ENCODE peak calls at places on chromosomes 3 and 15, in four cellular contexts. L, Q, P and A are unnamed samples.
A peak's percentile ranks its signal among the peaks of the same experiment; 100 is the strongest.

GRCh38 chr3:153503873-153504272 is 341.8 kb downstream of the RAP2B start:
- DNase-seq in L (no peak), Q (no peak), P (no peak), A (no peak)

GRCh38 chr3:87167634-87168456 is 59.3 kb upstream of the CHMP2B start:
- DNase-seq in L (peak; percentile 31), Q (no peak), P (no peak), A (peak; percentile 52)

GRCh38 chr15:33089878-33090757 is 104.4 kb downstream of the FMN1 start:
- DNase-seq in L (no peak), Q (no peak), P (no peak), A (peak; percentile 90)

GRCh38 chr3:179446501-179446900 is 4.8 kb downstream of the GNB4 start:
- DNase-seq in L (no peak), Q (no peak), P (no peak), A (peak; percentile 57)

GRCh38 chr15:94677202-94677790 is 445.9 kb downstream of the MCTP2 start:
- DNase-seq in L (no peak), Q (no peak), P (no peak), A (no peak)

GRCh38 chr3:129238945-129239705 is 10.3 kb upstream of the COPG1 start:
- DNase-seq in L (no peak), Q (no peak), P (no peak), A (peak; percentile 25)

GRCh38 chr3:162278834-162279233 is 782.2 kb downstream of the OTOL1 start:
- DNase-seq in L (no peak), Q (no peak), P (no peak), A (no peak)

GRCh38 chr15:74657846-74658245 is 38.0 kb downstream of the EDC3 start:
- DNase-seq in L (no peak), Q (no peak), P (no peak), A (peak; percentile 13)

GRCh38 chr15:36126194-36126593 is 453.2 kb upstream of the CDIN1 start:
- DNase-seq in L (no peak), Q (no peak), P (no peak), A (no peak)

GRCh38 chr15:47551079-47551478 is 166.2 kb upstream of the SEMA6D start:
- DNase-seq in L (peak; percentile 8), Q (peak; percentile 42), P (no peak), A (no peak)

GRCh38 chr3:60650171-60650570 is 601.1 kb downstream of the FHIT start:
- DNase-seq in L (no peak), Q (no peak), P (no peak), A (peak; percentile 2)

GRCh38 chr3:43996379-43997301 is 245.0 kb upstream of the TOPAZ1 start:
- DNase-seq in L (peak; percentile 41), Q (peak; percentile 61), P (no peak), A (peak; percentile 20)

GRCh38 chr3:129313983-129314756 is 35.5 kb downstream of the HMCES start:
- DNase-seq in L (no peak), Q (peak; percentile 42), P (no peak), A (peak; percentile 68)

GRCh38 chr3:113776564-113776963 is 29.7 kb downstream of the ATP6V1A start:
- DNase-seq in L (no peak), Q (no peak), P (no peak), A (no peak)

GRCh38 chr3:5197022-5197421 is 9.5 kb downstream of the EDEM1 start:
- DNase-seq in L (no peak), Q (no peak), P (no peak), A (peak; percentile 89)

GRCh38 chr15:80861776-80862175 is 82.6 kb downstream of the CEMIP start:
- DNase-seq in L (no peak), Q (no peak), P (no peak), A (no peak)

GRCh38 chr15:40054746-40055575 is 16.0 kb upstream of the SRP14 start:
- DNase-seq in L (no peak), Q (no peak), P (no peak), A (peak; percentile 77)

GRCh38 chr15:39135989-39136388 is 444.9 kb upstream of the THBS1 start:
- DNase-seq in L (no peak), Q (no peak), P (no peak), A (peak; percentile 86)

GRCh38 chr3:98536456-98537017 is 4.8 kb downstream of the GPR15 start:
- DNase-seq in L (no peak), Q (no peak), P (no peak), A (no peak)

GRCh38 chr3:153783106-153783505 is 338.1 kb upstream of the ARHGEF26 start:
- DNase-seq in L (no peak), Q (no peak), P (no peak), A (peak; percentile 40)

GRCh38 chr3:195549931-195550519 is 6.9 kb upstream of the PPP1R2 start:
- DNase-seq in L (no peak), Q (no peak), P (no peak), A (peak; percentile 36)

DNA sequence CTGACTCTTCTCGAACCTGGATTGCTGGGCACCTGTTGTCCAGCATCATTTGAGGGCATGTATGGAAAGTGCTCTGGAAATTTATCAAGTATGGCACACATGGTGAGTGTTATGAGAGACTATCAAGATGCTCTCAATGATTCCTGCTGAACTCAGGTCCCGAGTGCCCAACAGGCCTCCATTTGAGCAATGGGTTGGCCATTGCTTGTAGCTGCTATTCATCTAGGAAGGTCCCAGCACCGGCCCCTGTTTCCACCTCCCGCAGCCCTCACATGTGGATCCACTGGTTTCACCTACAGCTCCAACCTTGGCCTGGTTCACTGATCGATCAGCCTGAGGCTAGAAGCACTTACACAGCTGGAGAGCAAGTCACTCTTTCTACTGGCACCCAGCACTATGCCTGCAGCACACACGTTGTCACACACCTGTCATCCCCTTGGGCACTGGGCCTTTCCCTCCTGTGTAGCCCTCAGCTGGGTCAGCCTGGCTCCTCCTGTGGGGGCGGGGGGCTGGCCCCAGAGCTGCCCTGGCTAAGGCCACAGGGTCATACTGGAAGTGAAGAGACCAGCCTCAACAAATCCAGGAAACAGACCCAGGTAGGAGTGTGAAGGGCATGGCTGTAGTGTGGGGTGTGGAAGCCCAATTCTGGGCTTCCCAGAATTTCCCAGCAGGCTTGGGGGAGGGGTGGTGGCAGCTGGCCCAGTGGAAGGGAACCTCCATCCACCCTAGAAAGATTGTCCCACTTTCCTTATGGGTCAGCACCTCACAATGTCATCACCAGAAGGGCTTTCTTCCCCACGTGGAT is 41.7 kb upstream of the SMAD3 start:
- DNase-seq in L (no peak), Q (no peak), P (no peak), A (no peak)
- H2BK12ac ChIP-seq in L (peak overlapping the region; percentile 76), Q (no peak overlapping the region), P (peak overlapping the region; percentile 99), A (peak overlapping the region; percentile 76)

GRCh38 chr3:20071182-20071581 is 30.9 kb downstream of the KAT2B start:
- DNase-seq in L (no peak), Q (no peak), P (no peak), A (no peak)
- H2BK15ac ChIP-seq in L (no peak overlapping the region), Q (no peak overlapping the region), P (no peak overlapping the region), A (no peak overlapping the region)

GRCh38 chr15:73009306-73010091 is 42.8 kb upstream of the NEO1 start:
- DNase-seq in L (no peak), Q (no peak), P (no peak), A (no peak)
- H3K4ac ChIP-seq in L (no peak overlapping the region), Q (no peak overlapping the region), P (no peak overlapping the region), A (peak overlapping the region; percentile 61)

DNA sequence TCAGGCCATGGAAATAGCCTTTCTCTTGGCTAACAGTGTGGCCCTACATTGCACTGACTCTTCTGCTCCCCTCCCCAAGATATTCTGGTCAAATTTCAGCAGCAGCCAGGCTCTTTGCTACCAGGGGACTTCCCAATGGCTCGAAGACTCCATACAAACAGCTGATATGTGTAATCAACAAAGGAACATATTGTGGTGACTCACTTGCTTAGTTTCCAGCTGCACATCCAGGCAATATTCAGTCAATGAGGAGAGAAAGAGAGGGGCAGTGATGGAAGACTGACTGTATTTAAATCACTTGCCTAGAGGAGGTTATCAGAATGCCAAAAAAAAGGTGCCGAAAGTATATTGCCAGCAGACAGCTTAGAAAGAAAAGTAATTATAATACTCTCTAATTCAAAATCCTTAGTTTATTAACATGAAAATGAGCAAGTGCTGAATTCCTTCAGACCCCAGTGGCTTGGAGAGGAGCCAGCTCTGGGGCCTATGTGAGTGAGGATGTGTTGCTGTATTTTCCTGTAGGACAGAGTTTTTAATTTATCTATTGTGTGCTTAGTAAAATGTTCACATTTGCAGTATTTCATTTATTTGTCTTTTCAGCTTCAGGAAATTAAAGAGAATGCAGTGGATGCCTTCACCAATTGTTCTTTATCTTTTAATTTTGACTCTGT is 236.5 kb downstream of the LRTM1 start:
- DNase-seq in L (no peak), Q (no peak), P (no peak), A (peak; percentile 75)
- H2BK12ac ChIP-seq in L (no peak overlapping the region), Q (no peak overlapping the region), P (peak overlapping the region; percentile 77), A (no peak overlapping the region)

DNA sequence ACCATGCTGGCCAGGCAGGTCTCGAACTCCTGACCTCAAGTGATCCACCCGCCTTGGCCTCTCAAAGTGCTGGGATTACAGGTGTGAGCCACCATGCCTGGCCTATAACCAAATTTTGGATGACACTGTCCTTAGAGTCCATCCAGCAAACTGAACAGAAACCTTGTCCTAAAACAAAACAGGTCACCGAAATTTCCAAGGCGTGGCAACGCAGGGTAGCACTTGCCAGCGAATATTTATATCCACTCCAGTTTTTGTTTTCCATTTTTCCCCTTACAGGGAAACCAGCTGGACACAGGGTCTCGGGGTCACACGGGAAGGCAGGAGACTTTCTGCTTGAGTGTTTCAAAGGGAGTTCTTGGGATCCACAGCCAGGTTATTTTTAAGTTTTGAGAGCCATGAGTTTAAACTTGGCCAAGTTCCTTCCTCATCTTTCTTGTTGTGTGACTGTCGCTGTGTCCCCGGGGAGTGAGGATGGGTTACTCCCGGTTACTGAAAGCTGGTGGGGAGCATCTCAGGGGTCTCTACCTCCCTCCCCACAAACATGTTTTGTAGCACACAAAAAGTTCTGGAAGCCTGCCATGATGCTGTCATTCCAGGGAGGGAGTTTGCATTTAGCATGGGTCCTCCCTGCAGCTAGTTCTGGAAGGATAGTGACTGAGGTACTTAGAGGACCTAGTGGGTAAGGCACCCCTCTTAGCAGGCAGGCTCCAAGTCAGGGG is 12.6 kb downstream of the LIMD1 start:
- DNase-seq in L (no peak), Q (no peak), P (no peak), A (peak; percentile 45)
- H2BK15ac ChIP-seq in L (no peak overlapping the region), Q (no peak overlapping the region), P (no peak overlapping the region), A (no peak overlapping the region)

DNA sequence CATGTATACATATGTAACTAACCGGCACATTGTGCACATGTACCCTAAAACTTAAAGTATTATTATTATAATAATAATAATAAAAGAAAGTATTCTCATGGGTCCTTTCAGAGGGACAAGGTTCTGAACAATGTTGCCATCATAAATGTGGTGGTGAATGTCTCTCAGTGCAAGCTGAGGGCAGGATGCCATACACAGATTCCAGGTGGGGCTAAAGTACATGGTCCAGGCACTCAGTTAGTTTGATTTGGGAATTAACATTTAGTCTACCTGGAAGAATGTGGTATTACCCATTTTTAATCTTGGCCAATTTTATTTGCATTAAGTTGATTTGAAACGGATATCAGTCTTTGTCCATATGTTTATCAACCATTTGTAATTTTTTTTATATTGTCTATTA is 24.5 kb downstream of the PDE8A start:
- DNase-seq in L (no peak), Q (no peak), P (no peak), A (no peak)
- H3K4ac ChIP-seq in L (no peak overlapping the region), Q (no peak overlapping the region), P (no peak overlapping the region), A (no peak overlapping the region)